ENCODE peak calls at places on chromosome 19, in six cellular contexts. One of them, this sample, is unnamed.

GRCh38 chr19:50969413-50969760 is at the start of gene KLK6:
- DNase-seq in naive thymus-derived CD4-positive, alpha-beta T cell: no peak
- DNase-seq in K562: no peak
- DNase-seq in pancreas: no peak
- DNase-seq in osteoblast: peak; percentile 52
- DNase-seq in Peyer's patch: no peak
- DNase-seq in this sample: no peak

GRCh38 chr19:10419200-10419645 is 1.1 kb upstream of the PDE4A start:
- DNase-seq in osteoblast: peak; percentile 91
- DNase-seq in naive thymus-derived CD4-positive, alpha-beta T cell: no peak
- DNase-seq in pancreas: no peak
- DNase-seq in K562: peak; percentile 63
- DNase-seq in Peyer's patch: no peak
- DNase-seq in this sample: peak; percentile 84

GRCh38 chr19:40331052-40331451 is 17.1 kb downstream of the C19orf47 start:
- DNase-seq in K562: no peak
- DNase-seq in Peyer's patch: no peak
- DNase-seq in osteoblast: no peak
- DNase-seq in naive thymus-derived CD4-positive, alpha-beta T cell: no peak
- DNase-seq in pancreas: no peak
- DNase-seq in this sample: no peak

GRCh38 chr19:50702158-50702869 is 17.3 kb downstream of the SHANK1 start:
- DNase-seq in K562: no peak
- DNase-seq in osteoblast: no peak
- DNase-seq in naive thymus-derived CD4-positive, alpha-beta T cell: no peak
- DNase-seq in Peyer's patch: no peak
- DNase-seq in pancreas: no peak
- DNase-seq in this sample: no peak

GRCh38 chr19:9936151-9937000 is at the start of gene OLFM2:
- DNase-seq in naive thymus-derived CD4-positive, alpha-beta T cell: no peak
- DNase-seq in K562: peak; percentile 93
- DNase-seq in pancreas: no peak
- DNase-seq in Peyer's patch: no peak
- DNase-seq in osteoblast: no peak
- DNase-seq in this sample: peak; percentile 80

GRCh38 chr19:3319643-3320353 is 46.6 kb upstream of the NFIC start:
- DNase-seq in K562: no peak
- DNase-seq in pancreas: no peak
- DNase-seq in osteoblast: peak; percentile 97
- DNase-seq in Peyer's patch: no peak
- DNase-seq in naive thymus-derived CD4-positive, alpha-beta T cell: no peak
- DNase-seq in this sample: peak; percentile 44

GRCh38 chr19:44111910-44112463 is 1.2 kb upstream of the ZNF225 start:
- DNase-seq in osteoblast: peak; percentile 60
- DNase-seq in Peyer's patch: no peak
- DNase-seq in naive thymus-derived CD4-positive, alpha-beta T cell: no peak
- DNase-seq in K562: no peak
- DNase-seq in pancreas: no peak
- DNase-seq in this sample: peak; percentile 91

GRCh38 chr19:10193666-10194499 is 870 bp downstream of the DNMT1 start:
- DNase-seq in naive thymus-derived CD4-positive, alpha-beta T cell: no peak
- DNase-seq in Peyer's patch: peak; percentile 32
- DNase-seq in osteoblast: peak; percentile 73
- DNase-seq in pancreas: no peak
- DNase-seq in K562: peak; percentile 78
- DNase-seq in this sample: peak; percentile 44

GRCh38 chr19:46618670-46619231 is 6.1 kb downstream of the PTGIR start:
- DNase-seq in pancreas: peak; percentile 55
- DNase-seq in naive thymus-derived CD4-positive, alpha-beta T cell: no peak
- DNase-seq in K562: no peak
- DNase-seq in osteoblast: no peak
- DNase-seq in Peyer's patch: peak; percentile 65
- DNase-seq in this sample: peak; percentile 62

GRCh38 chr19:37466277-37466797 is 907 bp downstream of the ZNF569 start:
- DNase-seq in naive thymus-derived CD4-positive, alpha-beta T cell: no peak
- DNase-seq in pancreas: no peak
- DNase-seq in Peyer's patch: peak; percentile 17
- DNase-seq in osteoblast: peak; percentile 43
- DNase-seq in K562: no peak
- DNase-seq in this sample: no peak

GRCh38 chr19:33460221-33460908 is 61.2 kb downstream of the PEPD start:
- DNase-seq in Peyer's patch: no peak
- DNase-seq in naive thymus-derived CD4-positive, alpha-beta T cell: no peak
- DNase-seq in pancreas: no peak
- DNase-seq in osteoblast: peak; percentile 54
- DNase-seq in K562: no peak
- DNase-seq in this sample: no peak

GRCh38 chr19:44703336-44704078 is 4.6 kb downstream of the CEACAM16 start:
- DNase-seq in pancreas: no peak
- DNase-seq in osteoblast: peak; percentile 69
- DNase-seq in Peyer's patch: no peak
- DNase-seq in K562: no peak
- DNase-seq in naive thymus-derived CD4-positive, alpha-beta T cell: no peak
- DNase-seq in this sample: no peak

GRCh38 chr19:48991823-48992570 is 1.1 kb downstream of the GYS1 start:
- DNase-seq in naive thymus-derived CD4-positive, alpha-beta T cell: no peak
- DNase-seq in K562: peak; percentile 44
- DNase-seq in osteoblast: peak; percentile 99
- DNase-seq in Peyer's patch: no peak
- DNase-seq in pancreas: peak; percentile 60
- DNase-seq in this sample: peak; percentile 68

GRCh38 chr19:6062274-6062673 is 48.0 kb downstream of the RFX2 start:
- DNase-seq in naive thymus-derived CD4-positive, alpha-beta T cell: peak; percentile 24
- DNase-seq in Peyer's patch: peak; percentile 15
- DNase-seq in pancreas: peak; percentile 41
- DNase-seq in osteoblast: no peak
- DNase-seq in K562: no peak
- DNase-seq in this sample: no peak

GRCh38 chr19:55585658-55586339 is 5.2 kb upstream of the ZNF579 start:
- DNase-seq in pancreas: peak; percentile 78
- DNase-seq in osteoblast: peak; percentile 94
- DNase-seq in K562: peak; percentile 50
- DNase-seq in Peyer's patch: peak; percentile 74
- DNase-seq in naive thymus-derived CD4-positive, alpha-beta T cell: no peak
- DNase-seq in this sample: peak; percentile 93

GRCh38 chr19:48627211-48627864 is 8.0 kb downstream of the SPHK2 start:
- DNase-seq in K562: no peak
- DNase-seq in pancreas: no peak
- DNase-seq in naive thymus-derived CD4-positive, alpha-beta T cell: no peak
- DNase-seq in Peyer's patch: no peak
- DNase-seq in osteoblast: peak; percentile 73
- DNase-seq in this sample: no peak

GRCh38 chr19:9406798-9407352 is 28.5 kb downstream of the ZNF266 start:
- DNase-seq in pancreas: peak; percentile 81
- DNase-seq in Peyer's patch: peak; percentile 34
- DNase-seq in naive thymus-derived CD4-positive, alpha-beta T cell: no peak
- DNase-seq in K562: peak; percentile 81
- DNase-seq in osteoblast: peak; percentile 93
- DNase-seq in this sample: peak; percentile 88

DNA sequence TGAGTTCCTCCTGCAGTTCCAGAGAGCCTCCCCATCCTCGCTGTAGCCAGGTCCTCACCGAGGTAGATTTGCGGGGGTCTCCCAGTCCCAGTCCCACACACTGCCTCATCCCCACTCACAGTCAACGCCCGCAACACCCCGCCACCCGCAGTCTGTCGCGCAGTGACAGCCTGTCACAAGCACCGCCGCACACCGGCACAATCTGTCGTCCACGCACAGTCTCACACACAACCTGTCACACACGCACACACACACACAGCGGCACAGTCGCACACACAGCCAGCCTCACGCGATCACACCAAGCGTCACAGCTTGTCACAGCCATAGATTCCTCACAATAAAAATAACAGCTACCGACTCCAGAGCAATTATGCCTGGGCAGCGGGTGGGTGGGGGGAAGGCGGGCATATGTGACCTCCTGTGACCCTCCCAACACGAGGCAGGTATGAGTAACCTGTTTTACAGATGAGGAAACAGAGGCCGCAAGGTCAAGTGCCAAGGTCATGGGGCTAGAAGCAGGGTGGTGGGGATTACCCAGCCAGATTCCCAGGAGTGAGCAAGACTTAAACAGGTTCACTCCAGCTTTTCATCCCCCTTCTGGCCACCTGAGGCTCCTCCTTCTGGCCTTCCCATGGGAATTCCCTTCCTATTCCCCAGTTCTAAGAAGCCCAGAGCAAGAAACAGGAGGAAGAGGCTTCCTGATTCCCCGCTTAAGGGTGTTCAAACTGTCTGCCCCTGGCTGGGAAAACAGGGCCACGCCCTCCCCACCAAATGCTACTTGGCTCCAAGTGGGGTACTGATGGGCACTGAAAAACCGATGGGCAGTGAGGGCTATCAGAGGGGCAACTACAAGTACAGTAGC is 13.9 kb downstream of the NFIX start:
- DNase-seq in pancreas: no peak
- DNase-seq in Peyer's patch: no peak
- DNase-seq in osteoblast: peak; percentile 90
- DNase-seq in K562: peak; percentile 7
- DNase-seq in naive thymus-derived CD4-positive, alpha-beta T cell: no peak
- DNase-seq in this sample: no peak
- H3K4me1 ChIP-seq in pancreas: peaks cover 4% of the 10 kb centered on the region
- H3K4me1 ChIP-seq in Peyer's patch: no peaks in the 10 kb centered on the region
- H3K4me1 ChIP-seq in osteoblast: peaks cover 20% of the 10 kb centered on the region
- H3K4me1 ChIP-seq in K562: peaks cover 67% of the 10 kb centered on the region
- H3K4me1 ChIP-seq in naive thymus-derived CD4-positive, alpha-beta T cell: peaks cover 5% of the 10 kb centered on the region
- H3K4me1 ChIP-seq in this sample: no peaks in the 10 kb centered on the region

DNA sequence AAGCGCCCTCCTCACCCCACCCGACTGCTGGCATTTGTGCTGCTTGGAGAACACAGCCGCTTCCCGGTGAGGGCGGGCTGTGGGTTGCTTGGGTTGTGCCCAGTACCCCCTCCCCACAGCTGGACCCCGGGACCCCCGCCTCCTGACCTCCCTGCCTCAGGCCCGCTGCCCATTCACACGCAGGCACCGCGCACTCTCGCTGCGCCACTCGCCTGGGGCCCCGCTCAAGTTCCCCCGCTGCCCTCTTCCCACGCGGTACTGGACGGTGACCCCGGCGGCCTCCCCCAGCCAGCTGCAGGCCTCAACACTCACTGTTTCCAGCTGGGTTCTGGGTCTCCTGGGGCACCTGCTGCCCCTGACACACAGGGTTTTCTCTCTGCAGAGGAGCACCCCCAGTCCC is 16.4 kb downstream of the PLEKHJ1 start:
- DNase-seq in osteoblast: no peak
- DNase-seq in K562: no peak
- DNase-seq in naive thymus-derived CD4-positive, alpha-beta T cell: no peak
- DNase-seq in pancreas: no peak
- DNase-seq in Peyer's patch: no peak
- DNase-seq in this sample: no peak
- H3K4me1 ChIP-seq in osteoblast: no peaks in the 10 kb centered on the region
- H3K4me1 ChIP-seq in K562: peaks cover 26% of the 10 kb centered on the region
- H3K4me1 ChIP-seq in naive thymus-derived CD4-positive, alpha-beta T cell: peaks cover 6% of the 10 kb centered on the region
- H3K4me1 ChIP-seq in pancreas: no peaks in the 10 kb centered on the region
- H3K4me1 ChIP-seq in Peyer's patch: peaks cover 4% of the 10 kb centered on the region
- H3K4me1 ChIP-seq in this sample: no peaks in the 10 kb centered on the region

DNA sequence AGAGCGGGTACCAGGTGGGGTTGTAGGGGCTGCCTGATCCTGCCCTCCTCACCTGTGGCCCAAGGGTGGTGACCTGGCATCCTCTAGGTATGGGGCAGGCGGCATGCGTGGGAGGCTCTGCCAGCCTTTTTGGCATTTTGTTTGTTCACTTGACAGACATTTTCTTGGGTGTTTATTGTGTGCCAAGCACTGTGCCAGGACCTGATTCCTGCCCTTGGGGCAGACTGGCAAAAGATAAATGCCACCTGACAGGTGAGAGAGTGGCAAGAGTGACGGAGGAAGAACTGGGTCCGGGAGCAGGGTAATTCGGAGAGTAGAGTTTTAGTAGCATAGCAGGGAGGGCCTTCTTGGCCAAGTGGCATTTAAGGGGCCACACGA is 6.0 kb downstream of the RAB11B start:
- DNase-seq in K562: no peak
- DNase-seq in Peyer's patch: no peak
- DNase-seq in pancreas: no peak
- DNase-seq in naive thymus-derived CD4-positive, alpha-beta T cell: no peak
- DNase-seq in osteoblast: no peak
- DNase-seq in this sample: no peak
- H3K4me1 ChIP-seq in K562: peaks cover 64% of the 10 kb centered on the region
- H3K4me1 ChIP-seq in Peyer's patch: peaks cover 3% of the 10 kb centered on the region
- H3K4me1 ChIP-seq in pancreas: peaks cover 36% of the 10 kb centered on the region
- H3K4me1 ChIP-seq in naive thymus-derived CD4-positive, alpha-beta T cell: peaks cover 8% of the 10 kb centered on the region
- H3K4me1 ChIP-seq in osteoblast: peaks cover 20% of the 10 kb centered on the region
- H3K4me1 ChIP-seq in this sample: peaks cover 9% of the 10 kb centered on the region

GRCh38 chr19:16598848-16599247 is 26.6 kb upstream of the SLC35E1 start:
- DNase-seq in naive thymus-derived CD4-positive, alpha-beta T cell: no peak
- DNase-seq in pancreas: no peak
- DNase-seq in osteoblast: peak; percentile 5
- DNase-seq in K562: no peak
- DNase-seq in Peyer's patch: no peak
- DNase-seq in this sample: no peak

GRCh38 chr19:16603090-16603489 is 24.9 kb downstream of the MED26 start:
- DNase-seq in naive thymus-derived CD4-positive, alpha-beta T cell: no peak
- DNase-seq in K562: no peak
- DNase-seq in Peyer's patch: no peak
- DNase-seq in pancreas: no peak
- DNase-seq in osteoblast: peak; percentile 73
- DNase-seq in this sample: no peak

GRCh38 chr19:16600824-16601223 is 27.2 kb downstream of the MED26 start:
- DNase-seq in naive thymus-derived CD4-positive, alpha-beta T cell: no peak
- DNase-seq in pancreas: no peak
- DNase-seq in osteoblast: no peak
- DNase-seq in K562: no peak
- DNase-seq in Peyer's patch: no peak
- DNase-seq in this sample: no peak

GRCh38 chr19:16601378-16602052 is 26.5 kb downstream of the MED26 start:
- DNase-seq in osteoblast: peak; percentile 27
- DNase-seq in pancreas: no peak
- DNase-seq in K562: no peak
- DNase-seq in naive thymus-derived CD4-positive, alpha-beta T cell: no peak
- DNase-seq in Peyer's patch: no peak
- DNase-seq in this sample: no peak

DNA sequence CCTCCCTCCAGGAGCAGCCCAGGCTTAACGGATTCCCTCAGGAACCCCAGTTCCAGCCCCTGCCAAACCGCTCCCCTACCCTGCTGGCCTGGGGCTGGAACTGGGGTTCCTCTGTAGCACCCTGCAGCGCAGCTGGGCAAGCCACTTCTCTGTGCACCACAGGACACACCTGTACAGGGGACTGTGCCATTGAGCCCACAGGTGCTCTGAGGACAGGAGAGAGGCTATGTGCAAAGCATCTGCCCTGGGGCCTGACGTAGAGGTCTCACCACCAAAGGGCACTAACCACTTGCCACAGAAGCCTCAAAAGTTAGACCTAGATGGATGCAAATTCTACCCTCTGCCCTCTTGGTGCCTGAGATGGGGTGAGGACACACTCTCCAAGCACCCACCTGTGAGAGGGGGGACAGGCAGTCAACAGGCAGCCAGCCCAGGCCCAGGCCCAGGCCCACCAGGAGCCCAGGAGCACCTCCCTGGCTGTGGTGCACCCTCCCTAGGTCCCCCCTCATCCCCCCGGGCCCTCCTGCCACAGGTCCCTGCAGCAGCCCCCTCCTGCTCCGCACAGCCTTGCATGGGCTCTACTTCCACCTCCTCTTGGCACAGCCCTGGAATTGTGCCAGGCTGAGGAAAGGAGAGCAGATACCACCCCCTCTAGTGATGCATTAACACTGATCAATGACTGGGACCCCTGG is 27.6 kb upstream of the SLC35E1 start:
- DNase-seq in pancreas: no peak
- DNase-seq in Peyer's patch: no peak
- DNase-seq in naive thymus-derived CD4-positive, alpha-beta T cell: no peak
- DNase-seq in osteoblast: peak; percentile 47
- DNase-seq in K562: no peak
- DNase-seq in this sample: no peak
- H3K4me1 ChIP-seq in pancreas: no peaks in the 10 kb centered on the region
- H3K4me1 ChIP-seq in Peyer's patch: peaks cover 5% of the 10 kb centered on the region
- H3K4me1 ChIP-seq in naive thymus-derived CD4-positive, alpha-beta T cell: peaks cover 12% of the 10 kb centered on the region
- H3K4me1 ChIP-seq in osteoblast: peaks cover 4% of the 10 kb centered on the region
- H3K4me1 ChIP-seq in K562: peaks cover 30% of the 10 kb centered on the region
- H3K4me1 ChIP-seq in this sample: no peaks in the 10 kb centered on the region

GRCh38 chr19:17125052-17125727 is 49.6 kb downstream of the MYO9B start:
- DNase-seq in K562: no peak
- DNase-seq in naive thymus-derived CD4-positive, alpha-beta T cell: no peak
- DNase-seq in Peyer's patch: no peak
- DNase-seq in pancreas: no peak
- DNase-seq in osteoblast: no peak
- DNase-seq in this sample: no peak
- H3K4me1 ChIP-seq in K562: peaks cover 8% of the 10 kb centered on the region
- H3K4me1 ChIP-seq in naive thymus-derived CD4-positive, alpha-beta T cell: peaks cover 41% of the 10 kb centered on the region
- H3K4me1 ChIP-seq in Peyer's patch: peaks cover 11% of the 10 kb centered on the region
- H3K4me1 ChIP-seq in pancreas: no peaks in the 10 kb centered on the region
- H3K4me1 ChIP-seq in osteoblast: peaks cover 28% of the 10 kb centered on the region
- H3K4me1 ChIP-seq in this sample: peaks cover 4% of the 10 kb centered on the region

This sample was measured in A673.